ENCODE peak calls at places on chromosome 18, in five cellular contexts. A is aorta; P is gastroesophageal sphincter; H is activated B cell treated with CpG ODN at 0.5 μM for 24 hours; B is activated T-cell treated with anti-CD3 and anti-CD28 coated beads, Interleukin-2, amount 50 U/mL, for 4 hours. W is an unnamed sample.

GRCh38 chr18:44342946-44343345 is 337.7 kb upstream of the SETBP1 start:
- ATAC-seq in A (no peak), P (no peak), H (no peak), B (no peak), W (no peak)

GRCh38 chr18:13539050-13539449 is 187.3 kb downstream of the FAM210A start:
- ATAC-seq in A (peak), P (no peak), H (peak), B (peak), W (no peak)

GRCh38 chr18:79983793-79984192 is 4.6 kb downstream of the TXNL4A start:
- ATAC-seq in A (no peak), P (no peak), H (no peak), B (no peak), W (no peak)

GRCh38 chr18:6219116-6219717 is 195.5 kb downstream of the L3MBTL4 start:
- ATAC-seq in A (no peak), P (no peak), H (no peak), B (no peak), W (peak)

GRCh38 chr18:55236150-55236931 is 277.1 kb upstream of the CCDC68 start:
- ATAC-seq in A (peak), P (no peak), H (peak), B (no peak), W (no peak)

GRCh38 chr18:42024131-42024530 is 69.1 kb downstream of the PIK3C3 start:
- ATAC-seq in A (no peak), P (no peak), H (no peak), B (peak), W (no peak)

GRCh38 chr18:2968559-2968958 is 44.4 kb downstream of the LPIN2 start:
- ATAC-seq in A (no peak), P (peak), H (no peak), B (no peak), W (no peak)

GRCh38 chr18:57060814-57061213 is 86.1 kb upstream of the BOD1L2 start:
- ATAC-seq in A (no peak), P (no peak), H (no peak), B (no peak), W (no peak)

GRCh38 chr18:22408059-22408458 is 9.7 kb downstream of the CTAGE1 start:
- ATAC-seq in A (no peak), P (no peak), H (no peak), B (peak), W (no peak)

GRCh38 chr18:62784338-62784965 is 69.1 kb downstream of the PHLPP1 start:
- ATAC-seq in A (no peak), P (no peak), H (peak), B (peak), W (no peak)

GRCh38 chr18:31244737-31245432 is 73.1 kb upstream of the DSG1 start:
- ATAC-seq in A (no peak), P (no peak), H (no peak), B (no peak), W (peak)

GRCh38 chr18:59484796-59485328 is 125.8 kb upstream of the LMAN1 start:
- ATAC-seq in A (peak), P (peak), H (no peak), B (no peak), W (no peak)

GRCh38 chr18:36468161-36468560 is 170.6 kb downstream of the FHOD3 start:
- ATAC-seq in A (no peak), P (no peak), H (no peak), B (no peak), W (no peak)

GRCh38 chr18:12531747-12532146 is 124.0 kb downstream of the PRELID3A start:
- ATAC-seq in A (no peak), P (no peak), H (no peak), B (no peak), W (no peak)

GRCh38 chr18:36391426-36392145 is 94.1 kb downstream of the FHOD3 start:
- ATAC-seq in A (no peak), P (no peak), H (no peak), B (no peak), W (no peak)